ENCODE peak calls at places on chromosome 17, in four cellular contexts. S is progenitor cell of endocrine pancreas, K is psoas muscle, E is AG04450. I is an unnamed sample.

GRCh38 chr17:22469101-22469880 is 777.0 kb downstream of the KCNJ18 start:
- DNase-seq in E (no peak), S (no peak), K (no peak), I (peak; percentile 51)

GRCh38 chr17:67401106-67401505 is 24.0 kb downstream of the PITPNC1 start:
- DNase-seq in S (no peak), E (no peak), K (no peak), I (no peak)

GRCh38 chr17:27807567-27808470 is 7.5 kb upstream of the NOS2 start:
- DNase-seq in E (no peak), S (no peak), K (no peak), I (no peak)

GRCh38 chr17:7561028-7561575 is 617 bp upstream of the SENP3 start:
- DNase-seq in E (peak; percentile 61), S (peak; percentile 86), K (peak; percentile 96), I (peak; percentile 95)

GRCh38 chr17:38451030-38451839 is 23.0 kb downstream of the ARHGAP23 start:
- DNase-seq in E (no peak), S (no peak), K (no peak), I (no peak)

GRCh38 chr17:38815576-38816193 is 9.4 kb downstream of the CWC25 start:
- DNase-seq in E (no peak), S (no peak), K (no peak), I (no peak)

GRCh38 chr17:4623249-4623648 is 18.2 kb downstream of the ALOX15 start:
- DNase-seq in K (no peak), S (no peak), E (no peak), I (no peak)

GRCh38 chr17:37516131-37516561 is 26.5 kb downstream of the DUSP14 start:
- DNase-seq in S (no peak), K (no peak), E (no peak), I (no peak)

GRCh38 chr17:50918933-50919296 is 52.8 kb upstream of the TOB1 start:
- DNase-seq in K (no peak), S (no peak), E (no peak), I (no peak)

GRCh38 chr17:38925263-38925995 is at the start of gene LASP1NB:
- DNase-seq in K (peak; percentile 67), S (no peak), E (no peak), I (peak; percentile 64)

GRCh38 chr17:79338589-79338988 is 264.0 kb downstream of the ENGASE start:
- DNase-seq in E (no peak), K (no peak), S (no peak), I (no peak)

GRCh38 chr17:9273334-9274118 is 252.2 kb downstream of the NTN1 start:
- DNase-seq in S (no peak), K (no peak), E (peak; percentile 43), I (no peak)

GRCh38 chr17:12114686-12115418 is 94.2 kb downstream of the MAP2K4 start:
- DNase-seq in S (no peak), E (no peak), K (no peak), I (no peak)

GRCh38 chr17:622356-622755 is 92.3 kb downstream of the VPS53 start:
- DNase-seq in K (no peak), E (peak; percentile 47), S (no peak), I (no peak)

GRCh38 chr17:35865412-35866355 is 3.0 kb downstream of the HEATR9 start:
- DNase-seq in K (no peak), S (no peak), E (no peak), I (no peak)

GRCh38 chr17:41811549-41812175 is at the start of gene P3H4:
- DNase-seq in S (peak; percentile 73), E (no peak), K (peak; percentile 89), I (peak; percentile 94)

GRCh38 chr17:39667262-39668140 is 752 bp upstream of the PNMT start:
- DNase-seq in K (peak; percentile 88), E (no peak), S (no peak), I (no peak)

GRCh38 chr17:71168083-71168741 is 952.6 kb upstream of the SOX9 start:
- DNase-seq in E (no peak), S (no peak), K (no peak), I (no peak)

GRCh38 chr17:36602924-36603384 is 1.6 kb downstream of the MRM1 start:
- DNase-seq in K (peak; percentile 56), S (peak; percentile 45), E (peak; percentile 29), I (no peak)

GRCh38 chr17:40014375-40014980 is 762 bp upstream of the CSF3 start:
- DNase-seq in E (no peak), S (no peak), K (peak; percentile 72), I (no peak)

GRCh38 chr17:19244796-19245195 is 7.6 kb downstream of the EPN2 start:
- DNase-seq in K (no peak), S (no peak), E (no peak), I (no peak)

GRCh38 chr17:19317359-19318095 is 45.0 kb downstream of the B9D1 start:
- DNase-seq in E (peak; percentile 21), S (peak; percentile 26), K (peak; percentile 92), I (no peak)

GRCh38 chr17:8939496-8940334 is 25.8 kb downstream of the PIK3R5 start:
- DNase-seq in S (no peak), E (no peak), K (no peak), I (no peak)

GRCh38 chr17:30290696-30291570 is 811 bp downstream of the BLMH start:
- DNase-seq in S (peak; percentile 23), E (no peak), K (peak; percentile 59), I (no peak)

GRCh38 chr17:57782642-57783337 is 37.7 kb upstream of the CCDC182 start:
- DNase-seq in E (no peak), S (no peak), K (no peak), I (no peak)

GRCh38 chr17:30372755-30373154 is 6.0 kb upstream of the CPD start:
- DNase-seq in K (no peak), S (no peak), E (no peak), I (no peak)

GRCh38 chr17:79645777-79646088 is 34.9 kb upstream of the RBFOX3 start:
- DNase-seq in E (no peak), S (peak; percentile 2), K (no peak), I (no peak)

GRCh38 chr17:55238931-55239297 is 25.8 kb upstream of the HLF start:
- DNase-seq in K (no peak), E (no peak), S (no peak), I (no peak)

GRCh38 chr17:40307001-40307690 is 1.8 kb upstream of the RARA start:
- DNase-seq in S (no peak), E (no peak), K (no peak), I (no peak)

GRCh38 chr17:67246648-67247415 is 1.8 kb upstream of the HELZ start:
- DNase-seq in E (no peak), S (peak; percentile 13), K (peak; percentile 53), I (peak; percentile 75)

GRCh38 chr17:75340636-75341035 is 51.4 kb upstream of the SLC25A19 start:
- DNase-seq in K (no peak), S (no peak), E (no peak), I (no peak)

GRCh38 chr17:7114241-7114874 is at the start of gene ASGR2:
- DNase-seq in E (no peak), K (no peak), S (no peak), I (no peak)

GRCh38 chr17:42704495-42705494 is 22.5 kb downstream of the CNTNAP1 start:
- DNase-seq in K (no peak), S (no peak), E (no peak), I (no peak)

DNA sequence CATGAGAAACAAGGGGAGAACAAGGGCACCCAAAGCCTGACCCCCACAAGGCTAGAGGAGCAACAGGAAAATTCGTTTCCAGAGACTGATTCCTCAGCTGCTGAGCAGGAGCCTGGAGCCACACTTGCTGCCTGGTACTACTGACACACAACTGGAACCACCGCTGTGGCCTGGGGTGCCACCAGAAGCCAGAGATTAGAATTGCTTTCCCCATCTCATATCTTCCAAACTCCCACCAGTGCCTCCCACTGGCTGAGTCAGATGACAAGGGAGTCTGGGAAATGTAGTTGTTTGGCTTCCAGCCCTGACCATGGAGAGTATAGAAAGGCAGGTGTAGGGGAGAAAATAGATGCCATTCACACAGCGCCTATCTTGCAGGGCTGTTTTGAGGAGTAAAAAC is 4.1 kb upstream of the TMEM11 start:
- DNase-seq in S (no peak), K (no peak), E (no peak), I (no peak)
- TF ChIP-seq CTCF in S (no peak), K (no peak), E (no peak), I (no peak)

GRCh38 chr17:77386502-77387192 is 245.9 kb downstream of the SEC14L1 start:
- DNase-seq in E (no peak), S (no peak), K (no peak), I (no peak)
- TF ChIP-seq CTCF in E (no peak), S (no peak), K (no peak), I (no peak)

GRCh38 chr17:76384987-76385891 is 830 bp downstream of the SPHK1 start:
- DNase-seq in S (no peak), K (peak; percentile 68), E (no peak), I (no peak)
- TF ChIP-seq CTCF in S (no peak), K (no peak), E (no peak), I (no peak)

GRCh38 chr17:78173025-78173715 is 4.8 kb downstream of the SYNGR2 start:
- DNase-seq in S (no peak), K (no peak), E (no peak), I (no peak)
- TF ChIP-seq CTCF in S (no peak), K (no peak), E (no peak), I (no peak)

GRCh38 chr17:49514374-49514738 is 19.3 kb downstream of the NGFR start:
- DNase-seq in K (no peak), S (no peak), E (no peak), I (no peak)
- TF ChIP-seq CTCF in K (peak; percentile 7), S (peak; percentile 38), E (peak; percentile 46), I (peak; percentile 41)